ENCODE peak calls at places on chromosomes 1 and 21, in eight cellular contexts. U is H9, P is SK-N-SH, R is pancreas, W is HCT116, N is A549, Q is Caco-2, G is heart left ventricle. E is an unnamed sample.
A peak's percentile ranks its signal among the peaks of the same experiment; 100 is the strongest.

GRCh38 chr1:42453386-42453785 is 2.4 kb downstream of the ZMYND12 start:
- DNase-seq in U (no peak), P (no peak), R (no peak), W (no peak), N (no peak), Q (no peak), G (no peak), E (no peak)

GRCh38 chr1:88221396-88221795 is 462.7 kb upstream of the PKN2 start:
- DNase-seq in U (no peak), P (no peak), R (no peak), W (no peak), N (no peak), Q (no peak), G (no peak), E (no peak)

GRCh38 chr1:30966690-30967369 is 58.3 kb upstream of the SDC3 start:
- DNase-seq in U (no peak), P (peak; percentile 80), R (no peak), W (no peak), N (peak; percentile 17), Q (no peak), G (no peak), E (peak; percentile 29)

GRCh38 chr1:9844106-9844505 is 20.3 kb upstream of the CLSTN1 start:
- DNase-seq in U (no peak), P (peak; percentile 23), R (peak; percentile 47), W (no peak), N (no peak), Q (no peak), G (no peak), E (no peak)

GRCh38 chr1:19385236-19385635 is 73.1 kb downstream of the SLC66A1 start:
- DNase-seq in U (no peak), P (no peak), R (no peak), W (no peak), N (no peak), Q (no peak), G (no peak), E (no peak)

GRCh38 chr1:67752306-67752705 is 67.3 kb downstream of the GADD45A start:
- DNase-seq in U (no peak), P (no peak), R (no peak), W (no peak), N (no peak), Q (no peak), G (no peak), E (no peak)

GRCh38 chr21:35113064-35113463 is 64.0 kb upstream of the RUNX1 start:
- DNase-seq in U (no peak), P (no peak), R (no peak), W (no peak), N (no peak), Q (no peak), G (no peak), E (no peak)

GRCh38 chr1:89953072-89953626 is 41.8 kb upstream of the ZNF326 start:
- DNase-seq in U (peak; percentile 67), P (no peak), R (no peak), W (peak; percentile 81), N (peak; percentile 85), Q (peak; percentile 48), G (peak; percentile 39), E (peak; percentile 82)

GRCh38 chr1:10283318-10283984 is 73.1 kb downstream of the KIF1B start:
- DNase-seq in U (no peak), P (no peak), R (no peak), W (no peak), N (no peak), Q (no peak), G (no peak), E (no peak)

GRCh38 chr1:193486671-193487229 is 300.3 kb upstream of the B3GALT2 start:
- DNase-seq in U (no peak), P (no peak), R (no peak), W (no peak), N (peak; percentile 7), Q (no peak), G (no peak), E (no peak)

GRCh38 chr1:34037856-34038255 is 127.2 kb downstream of the CSMD2 start:
- DNase-seq in U (no peak), P (no peak), R (no peak), W (no peak), N (no peak), Q (no peak), G (no peak), E (no peak)

GRCh38 chr1:71049951-71050598 is 2.5 kb upstream of the PTGER3 start:
- DNase-seq in U (no peak), P (peak; percentile 77), R (no peak), W (peak; percentile 61), N (peak; percentile 63), Q (peak; percentile 57), G (no peak), E (no peak)

GRCh38 chr1:5509664-5510452 is 482.4 kb downstream of the NPHP4 start:
- DNase-seq in U (peak; percentile 78), P (peak; percentile 90), R (peak; percentile 91), W (peak; percentile 13), N (peak; percentile 9), Q (peak; percentile 66), G (peak; percentile 38), E (peak; percentile 58)

GRCh38 chr1:211517006-211517405 is 25.0 kb upstream of the RD3 start:
- DNase-seq in U (peak; percentile 74), P (no peak), R (no peak), W (no peak), N (peak; percentile 32), Q (peak; percentile 43), G (no peak), E (no peak)

GRCh38 chr1:159177273-159177907 is 6.0 kb downstream of the CADM3 start:
- DNase-seq in U (peak; percentile 71), P (no peak), R (no peak), W (peak; percentile 21), N (peak; percentile 60), Q (peak; percentile 78), G (peak; percentile 50), E (peak; percentile 53)

GRCh38 chr1:234731371-234732085 is 121.5 kb upstream of the IRF2BP2 start:
- DNase-seq in U (no peak), P (no peak), R (no peak), W (peak; percentile 21), N (peak; percentile 29), Q (no peak), G (no peak), E (no peak)

GRCh38 chr1:61152706-61153105 is 70.3 kb downstream of the NFIA start:
- DNase-seq in U (no peak), P (no peak), R (no peak), W (no peak), N (no peak), Q (no peak), G (no peak), E (no peak)

GRCh38 chr1:108107658-108108057 is 92.5 kb downstream of the SLC25A24 start:
- DNase-seq in U (no peak), P (no peak), R (no peak), W (no peak), N (peak; percentile 18), Q (no peak), G (no peak), E (no peak)

GRCh38 chr21:34004984-34005383 is 68.4 kb upstream of the MRPS6 start:
- DNase-seq in U (no peak), P (no peak), R (no peak), W (no peak), N (no peak), Q (no peak), G (peak; percentile 45), E (peak; percentile 74)

GRCh38 chr1:15941899-15942660 is 33.8 kb downstream of the ZBTB17 start:
- DNase-seq in U (no peak), P (no peak), R (peak; percentile 73), W (no peak), N (no peak), Q (no peak), G (no peak), E (peak; percentile 36)

GRCh38 chr1:53127546-53127945 is 14.9 kb downstream of the SLC1A7 start:
- DNase-seq in U (no peak), P (no peak), R (peak; percentile 23), W (no peak), N (no peak), Q (no peak), G (no peak), E (no peak)
- H3K4me1 ChIP-seq in U (no peaks in the 10 kb centered on the region), P (peaks cover 2% of the 10 kb centered on the region), R (no peaks in the 10 kb centered on the region), W (no peaks in the 10 kb centered on the region), N (peaks cover under 1% of the 10 kb centered on the region), Q (no peaks in the 10 kb centered on the region), G (peaks cover 32% of the 10 kb centered on the region), E (peaks cover 12% of the 10 kb centered on the region)

GRCh38 chr1:179105393-179105792 is 23.5 kb downstream of the TOR3A start:
- DNase-seq in U (peak; percentile 81), P (no peak), R (no peak), W (no peak), N (peak; percentile 55), Q (peak; percentile 59), G (no peak), E (peak; percentile 47)
- TF ChIP-seq CTCF in U (peak; percentile 79), P (peak; percentile 51), R (no peak), W (peak; percentile 68), N (peak; percentile 29), Q (peak; percentile 61), G (no peak), E (no peak)

GRCh38 chr21:37206531-37206930 is 60.6 kb downstream of the VPS26C start:
- DNase-seq in U (no peak), P (no peak), R (no peak), W (no peak), N (no peak), Q (no peak), G (no peak), E (no peak)
- H3K4me1 ChIP-seq in U (peaks cover 2% of the 10 kb centered on the region), P (peaks cover 20% of the 10 kb centered on the region), R (no peaks in the 10 kb centered on the region), W (peaks cover 24% of the 10 kb centered on the region), N (no peaks in the 10 kb centered on the region), Q (no peaks in the 10 kb centered on the region), G (peaks cover 25% of the 10 kb centered on the region), E (peaks cover 21% of the 10 kb centered on the region)

GRCh38 chr1:164759144-164759920 is 200.3 kb downstream of the PBX1 start:
- DNase-seq in U (no peak), P (no peak), R (no peak), W (no peak), N (no peak), Q (no peak), G (no peak), E (peak; percentile 79)

GRCh38 chr1:164754088-164754600 is 195.2 kb downstream of the PBX1 start:
- DNase-seq in U (no peak), P (no peak), R (no peak), W (no peak), N (no peak), Q (no peak), G (peak; percentile 65), E (peak; percentile 67)

GRCh38 chr1:164755674-164756073 is 196.7 kb downstream of the PBX1 start:
- DNase-seq in U (no peak), P (peak; percentile 51), R (no peak), W (no peak), N (no peak), Q (no peak), G (no peak), E (no peak)

GRCh38 chr1:164757627-164758026 is 198.6 kb downstream of the PBX1 start:
- DNase-seq in U (no peak), P (no peak), R (no peak), W (no peak), N (no peak), Q (no peak), G (no peak), E (no peak)

DNA sequence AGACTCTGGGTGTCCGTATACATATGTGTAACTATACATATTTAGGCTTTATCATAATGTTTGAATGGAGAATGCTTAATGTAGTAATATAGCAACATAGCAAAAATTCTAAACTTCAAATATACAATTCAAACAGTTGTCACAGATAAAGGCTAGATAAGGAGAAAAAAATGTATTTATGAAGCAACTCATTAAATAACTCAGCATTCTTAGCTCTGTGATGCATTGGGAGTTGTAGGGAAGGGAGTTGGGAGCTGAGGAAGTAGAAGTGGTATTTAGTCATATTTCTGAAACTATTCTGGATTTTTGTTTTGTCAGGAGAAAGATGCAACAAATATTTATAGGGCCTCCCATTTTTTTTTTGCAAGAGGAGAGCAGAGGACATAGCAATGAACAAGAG is 197.8 kb downstream of the PBX1 start:
- DNase-seq in U (no peak), P (no peak), R (no peak), W (no peak), N (no peak), Q (no peak), G (no peak), E (no peak)
- TF ChIP-seq CTCF in U (no peak), P (no peak), R (no peak), W (no peak), N (no peak), Q (no peak), G (no peak), E (no peak)